ENCODE peak calls at places on chromosomes 16 and 17, in five cellular contexts. One of them, this sample, is unnamed.

GRCh38 chr16:24573141-24573540 is 33.8 kb downstream of the RBBP6 start:
- DNase-seq in prostate gland: no peak
- DNase-seq in natural killer cell: no peak
- DNase-seq in MCF 10A: no peak
- DNase-seq in heart left ventricle: no peak
- DNase-seq in this sample: no peak

GRCh38 chr17:41734139-41734948 is at the start of gene HAP1:
- DNase-seq in prostate gland: peak
- DNase-seq in natural killer cell: no peak
- DNase-seq in MCF 10A: peak
- DNase-seq in heart left ventricle: no peak
- DNase-seq in this sample: no peak

GRCh38 chr16:49658491-49658890 is 197.4 kb downstream of the ZNF423 start:
- DNase-seq in prostate gland: no peak
- DNase-seq in natural killer cell: no peak
- DNase-seq in MCF 10A: no peak
- DNase-seq in heart left ventricle: no peak
- DNase-seq in this sample: no peak

GRCh38 chr17:35289222-35289621 is 46.4 kb downstream of the SLFN5 start:
- DNase-seq in prostate gland: no peak
- DNase-seq in natural killer cell: no peak
- DNase-seq in MCF 10A: no peak
- DNase-seq in heart left ventricle: no peak
- DNase-seq in this sample: no peak

GRCh38 chr17:48351916-48352332 is 78.1 kb downstream of the SKAP1 start:
- DNase-seq in prostate gland: no peak
- DNase-seq in natural killer cell: no peak
- DNase-seq in MCF 10A: peak
- DNase-seq in heart left ventricle: no peak
- DNase-seq in this sample: peak

GRCh38 chr17:79031996-79032875 is 8.3 kb downstream of the C1QTNF1 start:
- DNase-seq in prostate gland: no peak
- DNase-seq in natural killer cell: no peak
- DNase-seq in MCF 10A: no peak
- DNase-seq in heart left ventricle: no peak
- DNase-seq in this sample: no peak

GRCh38 chr17:79156463-79157095 is 82.0 kb downstream of the ENGASE start:
- DNase-seq in prostate gland: no peak
- DNase-seq in natural killer cell: no peak
- DNase-seq in MCF 10A: no peak
- DNase-seq in heart left ventricle: no peak
- DNase-seq in this sample: no peak

GRCh38 chr16:66894055-66894454 is 13.7 kb downstream of the PDP2 start:
- DNase-seq in prostate gland: no peak
- DNase-seq in natural killer cell: no peak
- DNase-seq in MCF 10A: no peak
- DNase-seq in heart left ventricle: no peak
- DNase-seq in this sample: no peak

GRCh38 chr17:35807371-35808144 is 1.7 kb upstream of the TAF15 start:
- DNase-seq in prostate gland: no peak
- DNase-seq in natural killer cell: no peak
- DNase-seq in MCF 10A: no peak
- DNase-seq in heart left ventricle: no peak
- DNase-seq in this sample: no peak

GRCh38 chr16:48323783-48324775 is 61.1 kb downstream of the SIAH1 start:
- DNase-seq in prostate gland: no peak
- DNase-seq in natural killer cell: no peak
- DNase-seq in MCF 10A: no peak
- DNase-seq in heart left ventricle: no peak
- DNase-seq in this sample: no peak

GRCh38 chr17:79536212-79536840 is 74.5 kb downstream of the RBFOX3 start:
- DNase-seq in prostate gland: no peak
- DNase-seq in natural killer cell: no peak
- DNase-seq in MCF 10A: no peak
- DNase-seq in heart left ventricle: no peak
- DNase-seq in this sample: no peak

GRCh38 chr17:59365383-59365981 is 34.0 kb downstream of the YPEL2 start:
- DNase-seq in prostate gland: no peak
- DNase-seq in natural killer cell: no peak
- DNase-seq in MCF 10A: no peak
- DNase-seq in heart left ventricle: no peak
- DNase-seq in this sample: no peak

GRCh38 chr16:72673118-72673517 is 374.8 kb downstream of the ZFHX3 start:
- DNase-seq in prostate gland: no peak
- DNase-seq in natural killer cell: no peak
- DNase-seq in MCF 10A: no peak
- DNase-seq in heart left ventricle: no peak
- DNase-seq in this sample: no peak

GRCh38 chr17:5821057-5821456 is 236.7 kb upstream of the NLRP1 start:
- DNase-seq in prostate gland: no peak
- DNase-seq in natural killer cell: no peak
- DNase-seq in MCF 10A: peak
- DNase-seq in heart left ventricle: no peak
- DNase-seq in this sample: peak

GRCh38 chr16:78780808-78781207 is 681.4 kb downstream of the WWOX start:
- DNase-seq in prostate gland: no peak
- DNase-seq in natural killer cell: no peak
- DNase-seq in MCF 10A: no peak
- DNase-seq in heart left ventricle: no peak
- DNase-seq in this sample: no peak

GRCh38 chr17:43755389-43755875 is 3.2 kb downstream of the SOST start:
- DNase-seq in prostate gland: no peak
- DNase-seq in natural killer cell: peak
- DNase-seq in MCF 10A: no peak
- DNase-seq in heart left ventricle: no peak
- DNase-seq in this sample: no peak

GRCh38 chr16:54239441-54239840 is 47.1 kb downstream of the IRX3 start:
- DNase-seq in prostate gland: no peak
- DNase-seq in natural killer cell: no peak
- DNase-seq in MCF 10A: no peak
- DNase-seq in heart left ventricle: peak
- DNase-seq in this sample: no peak

GRCh38 chr17:39738568-39738901 is 797 bp downstream of the GRB7 start:
- DNase-seq in prostate gland: peak
- DNase-seq in natural killer cell: peak
- DNase-seq in MCF 10A: peak
- DNase-seq in heart left ventricle: no peak
- DNase-seq in this sample: peak

GRCh38 chr17:66564992-66565465 is 262.6 kb downstream of the PRKCA start:
- DNase-seq in prostate gland: no peak
- DNase-seq in natural killer cell: no peak
- DNase-seq in MCF 10A: peak
- DNase-seq in heart left ventricle: no peak
- DNase-seq in this sample: no peak

GRCh38 chr16:50621452-50621792 is 59.7 kb downstream of the SNX20 start:
- DNase-seq in prostate gland: no peak
- DNase-seq in natural killer cell: no peak
- DNase-seq in MCF 10A: no peak
- DNase-seq in heart left ventricle: no peak
- DNase-seq in this sample: no peak

GRCh38 chr17:56834380-56835258 is 668 bp downstream of the DGKE start:
- DNase-seq in prostate gland: peak
- DNase-seq in natural killer cell: peak
- DNase-seq in MCF 10A: peak
- DNase-seq in heart left ventricle: peak
- DNase-seq in this sample: peak

GRCh38 chr17:35947156-35947585 is 3.7 kb upstream of the LYZL6 start:
- DNase-seq in prostate gland: no peak
- DNase-seq in natural killer cell: peak
- DNase-seq in MCF 10A: peak
- DNase-seq in heart left ventricle: peak
- DNase-seq in this sample: peak

GRCh38 chr17:80616705-80617104 is 72.1 kb downstream of the RPTOR start:
- DNase-seq in prostate gland: no peak
- DNase-seq in natural killer cell: no peak
- DNase-seq in MCF 10A: no peak
- DNase-seq in heart left ventricle: no peak
- DNase-seq in this sample: no peak

DNA sequence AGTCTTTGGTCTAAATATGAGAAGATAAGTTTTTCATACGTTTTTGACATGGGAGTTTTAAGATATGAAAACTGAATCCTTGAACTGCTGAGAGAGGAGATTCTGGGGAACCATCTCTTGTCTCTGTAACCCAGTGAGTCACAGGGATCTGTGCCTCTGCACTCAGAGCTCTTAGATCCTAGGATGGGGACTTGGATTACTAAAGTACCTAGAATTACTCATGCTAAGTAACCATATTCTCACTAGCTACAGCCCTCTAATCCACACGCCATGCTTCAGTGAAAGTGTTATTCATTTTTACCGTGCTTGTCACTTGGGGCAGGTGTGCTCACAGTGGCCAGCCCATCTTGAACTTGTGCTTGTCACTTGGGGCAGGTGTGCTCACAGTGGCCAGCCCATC is 2.0 kb downstream of the MRM3 start:
- DNase-seq in prostate gland: no peak
- DNase-seq in natural killer cell: no peak
- DNase-seq in MCF 10A: no peak
- DNase-seq in heart left ventricle: no peak
- DNase-seq in this sample: no peak
- TF ChIP-seq CTCF in prostate gland: no peak
- TF ChIP-seq CTCF in natural killer cell: no peak
- TF ChIP-seq CTCF in MCF 10A: no peak
- TF ChIP-seq CTCF in heart left ventricle: no peak
- TF ChIP-seq CTCF in this sample: no peak

DNA sequence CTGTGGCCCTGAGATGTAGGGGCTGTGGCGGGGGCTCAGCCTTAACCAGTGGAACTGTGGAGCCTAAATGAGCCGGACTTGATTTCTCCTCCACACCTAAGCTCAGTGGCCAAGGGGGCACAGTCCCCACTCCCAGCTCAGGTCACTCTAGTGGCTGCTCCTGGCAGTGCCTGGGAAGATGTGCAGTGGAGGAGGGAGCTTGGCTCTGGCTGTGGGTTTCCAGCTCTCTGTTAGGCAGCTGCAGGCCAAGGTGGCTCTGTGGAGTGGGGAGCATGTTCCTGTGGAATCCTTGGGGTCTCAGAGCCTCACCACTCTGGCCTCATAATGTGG is 76.3 kb downstream of the AMFR start:
- DNase-seq in prostate gland: no peak
- DNase-seq in natural killer cell: no peak
- DNase-seq in MCF 10A: no peak
- DNase-seq in heart left ventricle: no peak
- DNase-seq in this sample: no peak
- TF ChIP-seq CTCF in prostate gland: no peak
- TF ChIP-seq CTCF in natural killer cell: no peak
- TF ChIP-seq CTCF in MCF 10A: no peak
- TF ChIP-seq CTCF in heart left ventricle: no peak
- TF ChIP-seq CTCF in this sample: no peak

DNA sequence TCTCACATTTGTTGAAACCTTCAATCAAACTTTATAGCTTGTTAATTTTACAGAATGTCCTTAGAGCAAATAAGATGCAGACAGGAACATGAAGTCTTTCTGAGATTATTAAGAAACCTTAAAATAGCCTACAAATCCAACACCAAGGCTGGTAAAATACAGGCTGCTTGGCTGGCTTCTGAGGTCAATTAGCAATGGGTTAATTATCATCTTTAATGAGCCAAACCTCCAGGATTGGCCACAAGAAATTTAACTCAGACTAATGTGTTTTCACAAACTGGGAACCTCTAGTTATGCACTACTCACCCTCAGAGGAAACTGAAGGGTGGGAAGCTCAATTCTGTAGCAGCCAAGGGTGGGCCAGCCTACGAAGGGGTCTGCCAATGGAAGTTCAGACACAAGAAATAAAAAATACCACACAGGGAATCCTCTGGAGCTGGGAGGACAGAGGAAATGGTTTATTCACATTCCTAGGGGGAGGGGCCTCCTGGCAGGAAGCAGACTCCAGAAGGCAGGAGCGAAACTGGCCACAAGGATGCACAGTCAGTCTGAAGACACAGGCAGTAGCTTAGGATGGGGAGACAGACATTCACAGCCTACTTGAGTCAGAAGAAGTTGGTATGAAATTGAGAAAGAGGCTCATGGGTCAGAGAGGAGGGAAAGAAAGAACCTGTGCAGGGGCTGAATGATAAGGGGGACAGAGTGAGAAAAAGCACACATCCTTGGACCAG is 36.1 kb downstream of the HIC1 start:
- DNase-seq in prostate gland: no peak
- DNase-seq in natural killer cell: no peak
- DNase-seq in MCF 10A: peak
- DNase-seq in heart left ventricle: peak
- DNase-seq in this sample: peak
- TF ChIP-seq CTCF in prostate gland: peak
- TF ChIP-seq CTCF in natural killer cell: no peak
- TF ChIP-seq CTCF in MCF 10A: no peak
- TF ChIP-seq CTCF in heart left ventricle: peak
- TF ChIP-seq CTCF in this sample: peak

DNA sequence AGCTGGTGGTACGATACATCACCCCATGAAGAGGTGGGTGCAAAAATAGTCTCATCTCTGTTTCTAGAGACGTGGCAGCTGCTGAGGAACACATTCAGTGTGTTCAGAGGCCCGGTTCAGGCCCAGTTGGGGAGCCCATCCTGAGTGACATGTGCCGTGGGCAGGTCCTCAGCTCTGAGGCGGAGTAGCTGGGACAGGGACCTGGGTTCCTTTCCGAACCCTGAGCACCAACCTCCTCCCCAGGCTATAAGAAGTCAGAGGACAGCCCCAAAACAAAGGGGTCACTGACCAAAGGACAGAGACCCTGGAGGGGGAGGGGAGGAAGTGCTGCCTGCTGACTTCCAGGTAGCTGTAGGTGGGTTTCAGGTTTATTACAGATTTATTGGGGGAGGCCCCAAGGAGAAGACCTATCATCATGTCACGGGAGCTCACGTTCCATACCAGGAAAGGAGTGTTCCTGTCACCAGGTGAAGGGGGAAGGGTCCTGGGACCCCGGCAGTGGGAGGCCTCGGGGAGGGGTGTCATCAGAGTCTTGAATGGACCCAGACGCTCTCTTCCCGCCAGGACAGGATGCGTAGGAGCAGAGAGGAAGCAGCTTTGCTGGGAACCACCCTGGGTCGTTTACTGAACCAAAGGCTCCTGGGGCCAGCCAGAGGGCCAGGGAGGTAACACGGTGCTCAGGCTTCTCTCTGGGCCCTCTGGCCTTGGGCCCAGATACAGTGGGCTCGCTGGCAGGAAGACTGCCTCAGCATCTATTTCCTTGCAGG is 4.9 kb downstream of the LDHD start:
- DNase-seq in prostate gland: no peak
- DNase-seq in natural killer cell: no peak
- DNase-seq in MCF 10A: no peak
- DNase-seq in heart left ventricle: peak
- DNase-seq in this sample: no peak
- TF ChIP-seq CTCF in prostate gland: no peak
- TF ChIP-seq CTCF in natural killer cell: no peak
- TF ChIP-seq CTCF in MCF 10A: no peak
- TF ChIP-seq CTCF in heart left ventricle: no peak
- TF ChIP-seq CTCF in this sample: no peak

This sample was measured in foreskin keratinocyte.